ENCODE peak calls at places on chromosomes 12 and 14, in four cellular contexts. H is HL-60, Z is GM12878, K is K562. Q is an unnamed sample.
A peak's percentile ranks its signal among the peaks of the same experiment; 100 is the strongest.

GRCh38 chr14:60092516-60092915 is 793 bp downstream of the PCNX4 start:
- DNase-seq in H (peak; percentile 21), Z (no peak), K (peak; percentile 8), Q (no peak)

GRCh38 chr12:68538722-68539614 is 71.7 kb upstream of the RAP1B start:
- DNase-seq in H (peak; percentile 63), Z (peak; percentile 59), K (peak; percentile 19), Q (no peak)

GRCh38 chr14:38128640-38129039 is 79.1 kb upstream of the SSTR1 start:
- DNase-seq in H (no peak), Z (no peak), K (no peak), Q (no peak)

GRCh38 chr12:48003226-48004038 is 844 bp downstream of the COL2A1 start:
- DNase-seq in H (no peak), Z (no peak), K (no peak), Q (no peak)

GRCh38 chr12:79298511-79298910 is 392.3 kb downstream of the PAWR start:
- DNase-seq in H (no peak), Z (no peak), K (no peak), Q (no peak)

GRCh38 chr12:46224401-46224800 is 44.4 kb downstream of the SLC38A1 start:
- DNase-seq in H (no peak), Z (no peak), K (no peak), Q (no peak)

GRCh38 chr14:103109789-103110415 is 13.4 kb upstream of the TNFAIP2 start:
- DNase-seq in H (no peak), Z (no peak), K (peak; percentile 28), Q (no peak)

GRCh38 chr12:55820679-55821078 is 2.8 kb downstream of the ORMDL2 start:
- DNase-seq in H (no peak), Z (no peak), K (peak; percentile 27), Q (no peak)

GRCh38 chr14:31283568-31284252 is 76.1 kb upstream of the HECTD1 start:
- DNase-seq in H (peak; percentile 29), Z (no peak), K (no peak), Q (no peak)

GRCh38 chr12:124913474-124914391 is 717 bp downstream of the UBC start:
- DNase-seq in H (peak; percentile 92), Z (no peak), K (peak; percentile 68), Q (peak; percentile 22)

GRCh38 chr12:66409195-66409871 is 107.0 kb downstream of the HELB start:
- DNase-seq in H (peak; percentile 74), Z (no peak), K (no peak), Q (no peak)

GRCh38 chr12:66403746-66404145 is 101.5 kb downstream of the HELB start:
- DNase-seq in H (no peak), Z (no peak), K (no peak), Q (no peak)

GRCh38 chr12:66399626-66399931 is 97.3 kb downstream of the HELB start:
- DNase-seq in H (no peak), Z (no peak), K (no peak), Q (no peak)

GRCh38 chr12:66405395-66405794 is 103.1 kb downstream of the HELB start:
- DNase-seq in H (no peak), Z (no peak), K (no peak), Q (no peak)
- TF ChIP-seq SPI1 in H (no peak), Z (no peak), K (no peak), Q (no peak)

GRCh38 chr12:128786741-128787391 is 36.9 kb downstream of the SLC15A4 start:
- DNase-seq in H (no peak), Z (no peak), K (no peak), Q (no peak)

GRCh38 chr12:128784030-128784770 is 39.6 kb downstream of the SLC15A4 start:
- DNase-seq in H (no peak), Z (no peak), K (no peak), Q (no peak)

GRCh38 chr12:128779901-128780300 is 43.9 kb downstream of the SLC15A4 start:
- DNase-seq in H (no peak), Z (no peak), K (no peak), Q (no peak)

GRCh38 chr12:128787827-128788226 is 35.9 kb downstream of the SLC15A4 start:
- DNase-seq in H (no peak), Z (no peak), K (no peak), Q (no peak)

DNA sequence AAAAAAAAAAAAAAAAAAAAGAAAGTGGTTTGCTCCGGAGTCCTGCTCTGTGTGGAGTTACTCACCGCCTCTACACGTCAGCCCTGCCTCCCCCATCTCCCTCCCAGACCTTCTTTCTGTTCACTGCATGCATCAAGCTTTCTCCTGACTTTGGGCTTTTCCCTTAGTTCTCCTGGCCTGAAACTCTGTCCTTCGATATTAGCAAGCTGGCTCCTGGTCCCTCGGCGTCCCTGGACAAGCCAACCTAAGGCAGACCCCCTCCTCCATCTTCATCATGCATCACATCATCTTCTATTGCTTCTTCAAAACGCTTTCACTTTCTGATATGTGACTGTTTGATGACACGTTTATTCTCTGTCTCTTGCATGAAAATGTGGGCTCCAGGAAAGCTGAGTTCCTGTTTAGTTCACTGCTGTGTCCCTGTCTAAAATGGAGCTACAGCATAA is 40.6 kb downstream of the SLC15A4 start:
- DNase-seq in H (no peak), Z (no peak), K (no peak), Q (no peak)
- TF ChIP-seq SPI1 in H (peak; percentile 7), Z (peak; percentile 19), K (no peak), Q (peak; percentile 54)

GRCh38 chr12:89228466-89228865 is 123.8 kb downstream of the DUSP6 start:
- DNase-seq in H (no peak), Z (no peak), K (no peak), Q (no peak)

GRCh38 chr12:89227774-89228173 is 124.5 kb downstream of the DUSP6 start:
- DNase-seq in H (no peak), Z (no peak), K (no peak), Q (no peak)

GRCh38 chr12:89225401-89225800 is 126.9 kb downstream of the DUSP6 start:
- DNase-seq in H (no peak), Z (no peak), K (no peak), Q (no peak)

GRCh38 chr12:89230376-89231101 is 121.8 kb downstream of the DUSP6 start:
- DNase-seq in H (no peak), Z (no peak), K (no peak), Q (no peak)

GRCh38 chr12:89225808-89226368 is 126.4 kb downstream of the DUSP6 start:
- DNase-seq in H (no peak), Z (no peak), K (no peak), Q (no peak)
- TF ChIP-seq SPI1 in H (no peak), Z (no peak), K (no peak), Q (no peak)

DNA sequence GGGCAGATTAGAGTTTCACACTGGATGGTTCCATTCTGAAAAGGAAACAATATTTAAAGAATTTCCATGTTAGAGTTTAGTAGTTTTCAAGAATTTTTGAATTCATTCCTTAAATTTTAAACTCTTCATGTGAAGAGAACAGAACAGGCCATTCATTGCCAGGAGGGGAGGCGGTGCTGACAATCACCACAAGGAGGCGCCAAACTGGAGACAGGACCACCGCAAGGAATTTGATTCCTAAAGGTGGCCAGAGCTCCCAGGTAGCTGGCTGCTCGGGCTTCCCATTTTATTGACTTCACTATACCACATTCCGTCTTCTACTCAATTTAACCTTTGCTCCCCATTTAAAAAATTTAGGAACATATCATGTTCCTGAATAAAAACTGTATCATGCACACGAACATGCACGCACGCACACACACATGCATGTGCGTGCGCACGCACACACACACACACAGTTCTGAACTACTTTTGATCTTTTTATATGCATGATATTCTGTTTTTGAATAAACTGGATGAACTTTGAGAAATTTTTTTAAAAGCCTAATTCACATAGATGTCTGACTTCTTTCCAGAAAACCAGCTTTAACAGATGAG is 101.2 kb downstream of the NELL2 start:
- DNase-seq in H (peak; percentile 30), Z (no peak), K (peak; percentile 45), Q (peak; percentile 5)
- TF ChIP-seq SPI1 in H (no peak), Z (no peak), K (no peak), Q (no peak)

DNA sequence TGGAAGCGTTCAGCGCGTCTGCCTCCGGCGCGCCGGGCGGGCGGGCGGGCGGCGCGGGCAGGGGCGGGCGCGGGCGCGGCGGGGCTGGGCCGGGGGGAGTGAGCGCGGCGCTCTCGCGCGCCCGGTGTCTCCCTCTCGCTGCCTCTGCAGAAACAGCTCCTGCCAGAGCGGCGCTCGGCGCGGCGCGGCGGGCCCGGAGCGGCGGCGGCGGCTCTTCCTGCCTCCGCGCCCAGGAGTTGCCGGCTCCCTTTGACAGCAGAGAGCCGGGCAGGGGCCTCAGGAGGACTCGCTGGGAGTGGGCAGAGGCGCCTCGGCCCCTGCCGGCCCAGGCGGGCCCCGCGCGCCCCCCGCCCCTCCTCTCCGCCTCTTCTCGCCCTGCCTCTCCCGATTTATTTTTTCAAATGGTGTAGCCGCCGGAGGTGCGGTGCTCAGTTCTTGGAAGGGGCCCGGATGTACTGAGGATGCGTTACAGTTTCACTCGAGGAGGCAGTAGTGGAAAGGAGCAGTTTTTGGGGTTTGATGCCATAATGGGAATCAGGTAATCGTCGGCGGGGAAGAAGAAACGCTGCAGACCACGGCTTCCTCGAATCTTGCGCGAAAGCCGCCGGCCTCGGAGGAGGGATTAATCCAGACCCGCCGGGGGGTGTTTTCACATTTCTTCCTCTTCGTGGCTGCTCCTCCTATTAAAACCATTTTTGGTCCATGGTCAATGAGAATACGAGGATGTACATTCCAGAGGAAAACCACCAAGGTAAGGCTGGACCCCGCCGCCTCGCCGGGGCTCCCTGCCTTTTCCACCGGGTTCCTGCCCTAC is at the start of gene CACNA1C:
- DNase-seq in H (peak; percentile 26), Z (no peak), K (no peak), Q (peak; percentile 51)
- TF ChIP-seq SPI1 in H (no peak), Z (no peak), K (no peak), Q (no peak)